ENCODE peak calls at places on chromosomes 13 and 19, in seven cellular contexts. Q, T, J, P, W, C and K are unnamed samples.

GRCh38 chr13:94192576-94192975 is 286.9 kb downstream of the DCT start:
- DNase-seq in Q (peak; percentile 29), T (no peak), J (peak; percentile 50), P (no peak), W (peak; percentile 50), C (peak; percentile 34), K (no peak)

GRCh38 chr19:30063184-30064020 is 121.4 kb downstream of the URI1 start:
- DNase-seq in Q (no peak), T (no peak), J (no peak), P (no peak), W (no peak), C (no peak), K (no peak)

GRCh38 chr19:54616057-54616456 is 14.2 kb upstream of the LILRB1 start:
- DNase-seq in Q (no peak), T (no peak), J (no peak), P (no peak), W (no peak), C (no peak), K (no peak)

GRCh38 chr13:24911135-24911524 is 147.2 kb downstream of the RNF17 start:
- DNase-seq in Q (peak; percentile 32), T (no peak), J (no peak), P (no peak), W (peak; percentile 64), C (peak; percentile 13), K (no peak)

GRCh38 chr13:106104281-106104901 is 431.1 kb downstream of the EFNB2 start:
- DNase-seq in Q (peak; percentile 85), T (no peak), J (no peak), P (no peak), W (peak; percentile 86), C (peak; percentile 73), K (no peak)

GRCh38 chr13:50396001-50396400 is 380.8 kb downstream of the KCNRG start:
- DNase-seq in Q (no peak), T (no peak), J (no peak), P (no peak), W (peak; percentile 29), C (no peak), K (no peak)

GRCh38 chr19:8366121-8366581 is 2.2 kb downstream of the ANGPTL4 start:
- DNase-seq in Q (no peak), T (no peak), J (no peak), P (no peak), W (peak; percentile 55), C (no peak), K (no peak)

GRCh38 chr19:46753420-46754155 is 7.3 kb upstream of the STRN4 start:
- DNase-seq in Q (no peak), T (no peak), J (peak; percentile 77), P (no peak), W (peak; percentile 69), C (no peak), K (no peak)

GRCh38 chr13:41107104-41107571 is 25.5 kb downstream of the KBTBD6 start:
- DNase-seq in Q (no peak), T (no peak), J (peak; percentile 66), P (no peak), W (no peak), C (no peak), K (no peak)

GRCh38 chr19:4559569-4559968 is at the start of gene SEMA6B:
- DNase-seq in Q (no peak), T (peak; percentile 78), J (no peak), P (no peak), W (no peak), C (peak; percentile 69), K (no peak)

GRCh38 chr13:114015608-114016295 is 41.9 kb upstream of the C13orf46 start:
- DNase-seq in Q (peak; percentile 64), T (no peak), J (no peak), P (no peak), W (peak; percentile 97), C (peak; percentile 38), K (no peak)

GRCh38 chr19:11535792-11536595 is 2.7 kb upstream of the CNN1 start:
- DNase-seq in Q (peak; percentile 82), T (peak; percentile 88), J (peak; percentile 94), P (peak; percentile 95), W (peak; percentile 86), C (peak; percentile 92), K (peak; percentile 22)

GRCh38 chr19:10009714-10010224 is 535 bp downstream of the COL5A3 start:
- DNase-seq in Q (peak; percentile 9), T (no peak), J (no peak), P (no peak), W (no peak), C (peak; percentile 9), K (no peak)

GRCh38 chr13:72489751-72490150 is 237.7 kb downstream of the MZT1 start:
- DNase-seq in Q (no peak), T (no peak), J (no peak), P (no peak), W (no peak), C (no peak), K (no peak)

GRCh38 chr19:4997297-4997696 is 28.4 kb downstream of the KDM4B start:
- DNase-seq in Q (no peak), T (no peak), J (no peak), P (no peak), W (no peak), C (no peak), K (no peak)

GRCh38 chr13:99193152-99193551 is 7.5 kb upstream of the UBAC2 start:
- DNase-seq in Q (no peak), T (no peak), J (no peak), P (no peak), W (no peak), C (no peak), K (no peak)

GRCh38 chr19:54390942-54391577 is 24.2 kb upstream of the TTYH1 start:
- DNase-seq in Q (peak; percentile 69), T (no peak), J (peak; percentile 77), P (no peak), W (peak; percentile 69), C (peak; percentile 77), K (peak; percentile 42)

DNA sequence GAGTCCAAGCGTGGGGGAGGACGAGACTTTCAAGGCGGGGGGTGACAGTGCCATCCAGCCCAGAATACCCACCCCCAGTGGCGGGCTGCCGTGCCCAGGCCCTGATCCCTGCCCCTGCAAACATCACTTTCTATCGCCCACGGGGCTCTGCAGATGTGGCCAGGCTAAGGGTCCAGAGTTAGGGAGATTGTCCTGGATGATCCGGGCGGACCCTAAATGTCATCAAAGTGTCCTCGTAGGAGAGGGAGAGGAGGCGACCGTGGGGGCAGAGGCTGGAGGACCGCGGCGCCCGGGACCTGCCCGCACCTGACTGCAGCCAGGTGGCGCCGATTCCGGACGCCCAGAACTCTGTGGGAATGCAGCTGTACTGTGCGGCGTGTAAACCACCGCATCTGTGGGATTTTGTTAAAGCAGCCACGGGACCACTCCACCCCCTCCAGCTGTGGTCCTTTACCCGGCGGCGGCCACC is 32.4 kb downstream of the GJA3 start:
- DNase-seq in Q (no peak), T (no peak), J (peak; percentile 41), P (no peak), W (no peak), C (no peak), K (no peak)
- TF ChIP-seq CTCF in Q (no peak), T (no peak), J (no peak), P (no peak), W (peak; percentile 4), C (no peak), K (peak; percentile 66)

GRCh38 chr19:48739400-48739825 is 997 bp downstream of the RASIP1 start:
- DNase-seq in Q (no peak), T (no peak), J (no peak), P (no peak), W (no peak), C (no peak), K (no peak)

GRCh38 chr19:48738557-48739399 is 1.6 kb downstream of the RASIP1 start:
- DNase-seq in Q (peak; percentile 51), T (peak; percentile 93), J (peak; percentile 99), P (peak; percentile 85), W (peak; percentile 93), C (peak; percentile 88), K (no peak)

GRCh38 chr19:48740705-48741030 is 258 bp upstream of the RASIP1 start:
- DNase-seq in Q (no peak), T (no peak), J (no peak), P (no peak), W (no peak), C (no peak), K (no peak)

GRCh38 chr19:48739835-48740704 is at the start of gene RASIP1:
- DNase-seq in Q (no peak), T (no peak), J (no peak), P (no peak), W (no peak), C (no peak), K (no peak)

DNA sequence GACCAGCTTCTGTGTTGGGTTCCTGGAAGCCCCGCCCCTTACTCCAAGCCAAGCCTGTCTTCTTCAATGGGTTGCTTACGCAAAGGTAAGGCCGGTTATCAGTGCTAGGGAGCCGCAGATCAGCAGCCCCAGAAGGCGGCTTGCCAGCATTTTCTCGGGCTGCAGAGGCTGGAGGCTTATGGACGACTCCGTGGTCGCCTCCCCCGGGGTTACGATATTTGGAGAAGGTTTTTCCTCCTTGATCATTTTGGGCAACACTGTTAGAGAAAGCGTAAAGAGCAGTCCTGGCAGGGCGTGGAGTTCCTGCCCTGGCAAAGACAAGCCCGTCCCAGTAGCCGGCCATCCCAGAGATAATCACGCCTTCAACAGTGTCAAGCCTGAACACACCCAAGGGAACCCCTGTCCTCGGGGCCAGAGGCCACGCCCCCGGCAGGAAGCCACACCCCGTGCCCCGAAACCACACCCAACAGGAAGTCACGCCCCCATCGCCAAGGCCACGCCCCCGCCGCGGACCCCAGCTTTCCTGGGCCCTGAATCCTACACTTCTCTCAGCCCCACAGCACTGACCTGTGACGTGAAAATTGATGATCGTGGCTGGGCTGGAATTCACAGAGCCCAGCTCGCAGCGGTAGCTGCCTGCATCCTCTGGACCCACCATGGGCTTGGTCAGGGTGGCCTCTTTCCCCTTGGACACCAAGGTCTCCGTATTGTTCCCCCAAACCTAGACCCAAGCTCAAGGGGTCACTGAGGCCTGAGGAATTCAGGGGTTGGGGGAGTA is 1.0 kb upstream of the RASIP1 start:
- DNase-seq in Q (no peak), T (no peak), J (peak; percentile 85), P (no peak), W (peak; percentile 51), C (no peak), K (no peak)
- TF ChIP-seq CTCF in Q (no peak), T (no peak), J (no peak), P (no peak), W (no peak), C (no peak), K (no peak)

GRCh38 chr19:3505598-3506383 is at the start of gene FZR1:
- DNase-seq in Q (peak; percentile 97), T (peak; percentile 99), J (peak; percentile 97), P (peak; percentile 93), W (peak; percentile 99), C (peak; percentile 99), K (peak; percentile 75)
- TF ChIP-seq CTCF in Q (no peak), T (no peak), J (no peak), P (no peak), W (no peak), C (no peak), K (no peak)

GRCh38 chr13:37735293-37735692 is 134.3 kb downstream of the TRPC4 start:
- DNase-seq in Q (no peak), T (no peak), J (no peak), P (no peak), W (no peak), C (no peak), K (no peak)

GRCh38 chr13:37741536-37741935 is 128.0 kb downstream of the TRPC4 start:
- DNase-seq in Q (no peak), T (no peak), J (no peak), P (no peak), W (no peak), C (no peak), K (no peak)

DNA sequence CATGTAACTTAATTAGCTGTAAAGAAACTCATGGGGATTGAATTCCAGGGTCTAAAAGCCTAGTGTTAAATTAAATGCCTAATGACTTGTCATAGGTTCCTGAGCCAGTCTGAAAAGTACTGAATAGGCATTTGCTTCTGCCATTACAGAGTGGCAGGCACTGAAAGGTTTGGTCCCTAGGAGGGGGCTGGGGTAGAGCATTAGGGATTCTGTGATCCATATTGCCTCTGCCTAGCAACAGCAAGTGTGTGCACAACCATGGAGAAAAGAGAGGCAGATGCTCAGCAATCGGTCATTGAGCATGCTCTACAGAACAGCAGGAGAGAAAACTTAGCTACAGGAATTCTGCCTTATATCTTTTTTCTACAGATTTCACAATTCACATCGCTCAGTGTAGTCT is 133.5 kb downstream of the TRPC4 start:
- DNase-seq in Q (no peak), T (no peak), J (no peak), P (no peak), W (no peak), C (no peak), K (no peak)
- TF ChIP-seq CTCF in Q (no peak), T (no peak), J (no peak), P (no peak), W (no peak), C (no peak), K (no peak)